ENCODE peak calls at places on chromosomes 4 and X, in five cellular contexts. W, H, Y, O and D are unnamed samples.

GRCh38 chr4:52635130-52635529 is 24.0 kb downstream of the USP46 start:
- DNase-seq in W (no peak), H (no peak), Y (no peak), O (no peak), D (no peak)

GRCh38 chr4:101299021-101299420 is 48.3 kb downstream of the PPP3CA start:
- DNase-seq in W (no peak), H (no peak), Y (no peak), O (no peak), D (no peak)

GRCh38 chrX:102950908-102951866 is 14.1 kb downstream of the RAB40AL start:
- DNase-seq in W (peak; percentile 92), H (no peak), Y (peak; percentile 19), O (peak; percentile 23), D (peak; percentile 10)

GRCh38 chr4:120052840-120053239 is 13.8 kb downstream of the MAD2L1 start:
- DNase-seq in W (no peak), H (no peak), Y (no peak), O (no peak), D (peak; percentile 16)

GRCh38 chr4:113162089-113162488 is 112.6 kb downstream of the ANK2 start:
- DNase-seq in W (no peak), H (no peak), Y (no peak), O (no peak), D (no peak)

GRCh38 chrX:54921427-54922021 is 900 bp downstream of the TRO start:
- DNase-seq in W (peak; percentile 91), H (peak; percentile 7), Y (no peak), O (peak; percentile 65), D (no peak)

GRCh38 chrX:125757794-125758564 is 408.1 kb downstream of the DCAF12L2 start:
- DNase-seq in W (no peak), H (no peak), Y (no peak), O (no peak), D (no peak)

GRCh38 chr4:111040904-111041303 is 418.0 kb upstream of the PITX2 start:
- DNase-seq in W (no peak), H (no peak), Y (no peak), O (no peak), D (no peak)

GRCh38 chrX:72121381-72121780 is 10.3 kb downstream of the RTL5 start:
- DNase-seq in W (peak; percentile 10), H (peak; percentile 35), Y (peak; percentile 70), O (peak; percentile 26), D (no peak)

GRCh38 chrX:96102997-96103396 is 581.6 kb upstream of the DIAPH2 start:
- DNase-seq in W (no peak), H (no peak), Y (no peak), O (no peak), D (no peak)